ENCODE peak calls at places on chromosomes 13 and 19, in seven cellular contexts. U is NCI-H2107; W is psoas muscle; V is heart left ventricle; X is stimulated activated CD8-positive, alpha-beta memory T cell treated with anti-CD3 and anti-CD28 coated beads, Interleukin-2, amount 100 ng/mL, for 48 hours; E is pancreas; M is stimulated activated naive CD4-positive, alpha-beta T cell. H is an unnamed sample.

GRCh38 chr13:101576977-101577376 is 124.5 kb downstream of the ITGBL1 start:
- DNase-seq in U (no peak), W (no peak), V (no peak), X (no peak), E (no peak), M (no peak), H (no peak)

GRCh38 chr19:38869160-38869835 is 8.8 kb downstream of the RINL start:
- DNase-seq in U (no peak), W (no peak), V (no peak), X (peak; percentile 28), E (peak; percentile 71), M (no peak), H (no peak)

GRCh38 chr19:52527954-52528326 is 472 bp downstream of the ZNF808 start:
- DNase-seq in U (no peak), W (no peak), V (peak; percentile 30), X (no peak), E (peak; percentile 55), M (no peak), H (no peak)

GRCh38 chr19:17766543-17767131 is 15.4 kb downstream of the FCHO1 start:
- DNase-seq in U (peak; percentile 58), W (peak; percentile 78), V (peak; percentile 80), X (no peak), E (peak; percentile 93), M (no peak), H (peak; percentile 70)

GRCh38 chr19:13781547-13781946 is 7.3 kb downstream of the C19orf53 start:
- DNase-seq in U (peak; percentile 36), W (peak; percentile 78), V (peak; percentile 83), X (no peak), E (no peak), M (no peak), H (no peak)

GRCh38 chr13:77865588-77865987 is 53.0 kb downstream of the EDNRB start:
- DNase-seq in U (no peak), W (no peak), V (no peak), X (no peak), E (no peak), M (no peak), H (no peak)

GRCh38 chr13:43785681-43786471 is 896 bp downstream of the ENOX1 start:
- DNase-seq in U (no peak), W (peak; percentile 85), V (peak; percentile 92), X (no peak), E (peak; percentile 88), M (no peak), H (peak; percentile 29)

GRCh38 chr13:48545608-48546007 is 12.7 kb upstream of the RCBTB2 start:
- DNase-seq in U (no peak), W (no peak), V (no peak), X (no peak), E (no peak), M (no peak), H (no peak)

GRCh38 chr13:84400711-84401110 is 518.4 kb upstream of the SLITRK1 start:
- DNase-seq in U (no peak), W (no peak), V (no peak), X (no peak), E (no peak), M (no peak), H (no peak)

GRCh38 chr19:16778796-16779411 is 50.3 kb upstream of the SIN3B start:
- DNase-seq in U (no peak), W (peak; percentile 19), V (peak; percentile 47), X (peak; percentile 38), E (no peak), M (peak; percentile 39), H (peak; percentile 57)

GRCh38 chr13:98664047-98664446 is 87.1 kb upstream of the STK24 start:
- DNase-seq in U (peak; percentile 29), W (no peak), V (no peak), X (peak; percentile 50), E (no peak), M (no peak), H (no peak)

GRCh38 chr19:18232540-18233223 is 6.4 kb upstream of the PDE4C start:
- DNase-seq in U (no peak), W (no peak), V (no peak), X (no peak), E (peak; percentile 81), M (no peak), H (no peak)

GRCh38 chr13:107466326-107466725 is 749.0 kb downstream of the LIG4 start:
- DNase-seq in U (no peak), W (no peak), V (no peak), X (no peak), E (no peak), M (no peak), H (no peak)

GRCh38 chr13:113232208-113233003 is 23.0 kb downstream of the CUL4A start:
- DNase-seq in U (no peak), W (no peak), V (no peak), X (no peak), E (no peak), M (no peak), H (no peak)

GRCh38 chr13:74287672-74288169 is 153.5 kb upstream of the KLF12 start:
- DNase-seq in U (peak; percentile 14), W (peak; percentile 71), V (peak; percentile 71), X (peak; percentile 59), E (peak; percentile 78), M (peak; percentile 94), H (peak; percentile 30)

GRCh38 chr13:59842507-59842906 is 321.2 kb downstream of the DIAPH3 start:
- DNase-seq in U (no peak), W (no peak), V (no peak), X (no peak), E (no peak), M (no peak), H (no peak)

GRCh38 chr19:54298357-54299125 is 14.4 kb downstream of the LILRA5 start:
- DNase-seq in U (no peak), W (no peak), V (no peak), X (no peak), E (no peak), M (no peak), H (no peak)